ENCODE peak calls at places on chromosomes 5 and 9, in five cellular contexts. S is body of pancreas, Y is right lobe of liver, J is breast epithelium, B is sigmoid colon. M is an unnamed sample.

GRCh38 chr5:35230043-35230611 is at the start of gene PRLR:
- DNase-seq in B (peak; percentile 78), J (peak; percentile 69), S (peak; percentile 64), Y (peak; percentile 54), M (peak; percentile 70)

GRCh38 chr9:91426123-91426745 is 2.6 kb upstream of the NFIL3 start:
- DNase-seq in B (no peak), Y (no peak), S (peak; percentile 36), J (no peak), M (no peak)

GRCh38 chr5:1140188-1140817 is 28.4 kb upstream of the SLC12A7 start:
- DNase-seq in J (peak; percentile 89), Y (peak; percentile 89), B (peak; percentile 88), S (peak; percentile 88), M (peak; percentile 64)

GRCh38 chr9:13806731-13807130 is 507.2 kb downstream of the NFIB start:
- DNase-seq in J (no peak), S (no peak), B (no peak), Y (no peak), M (no peak)

GRCh38 chr9:69798737-69799136 is 21.9 kb upstream of the CFAP95 start:
- DNase-seq in J (no peak), Y (no peak), B (no peak), S (no peak), M (no peak)

GRCh38 chr5:14659821-14660607 is 4.5 kb upstream of the OTULIN start:
- DNase-seq in J (no peak), S (no peak), B (no peak), Y (peak; percentile 46), M (no peak)

GRCh38 chr5:67515762-67516161 is 319.2 kb upstream of the CD180 start:
- DNase-seq in J (no peak), Y (no peak), B (no peak), S (no peak), M (no peak)

GRCh38 chr5:27682600-27682999 is 644.2 kb upstream of the CDH9 start:
- DNase-seq in B (no peak), Y (no peak), S (no peak), J (no peak), M (no peak)

GRCh38 chr9:98547606-98548005 is 161.1 kb downstream of the GABBR2 start:
- DNase-seq in J (no peak), Y (no peak), B (no peak), S (no peak), M (no peak)

GRCh38 chr5:43661102-43661501 is 58.1 kb downstream of the NNT start:
- DNase-seq in B (no peak), J (no peak), S (peak; percentile 48), Y (no peak), M (no peak)
- H3K4me3 ChIP-seq in B (no peak overlapping the region), J (no peak overlapping the region), S (no peak overlapping the region), Y (no peak overlapping the region), M (no peak overlapping the region)

DNA sequence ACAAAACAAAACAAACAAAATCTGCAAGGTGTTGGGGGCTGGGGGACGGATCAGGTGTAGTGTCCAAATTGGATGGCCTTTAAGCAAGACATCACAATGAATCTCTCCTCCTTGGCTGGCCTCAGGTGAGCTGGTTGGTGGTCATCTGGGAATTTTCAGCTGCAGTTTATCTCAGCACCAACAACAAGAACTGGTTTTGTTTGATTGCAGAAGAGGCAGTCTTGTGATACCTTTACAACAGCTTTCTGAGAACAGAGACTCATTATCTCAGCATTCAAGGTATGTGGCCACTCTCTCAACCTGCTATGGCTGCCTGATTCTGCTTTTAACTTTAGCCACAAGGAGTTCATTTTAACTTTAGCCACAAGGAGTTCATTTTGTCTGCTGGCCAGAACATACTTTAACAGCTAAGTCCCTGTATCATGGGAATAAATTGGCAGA is 1543.4 kb downstream of the EFNA5 start:
- DNase-seq in Y (no peak), B (no peak), S (no peak), J (no peak), M (peak; percentile 70)
- TF ChIP-seq CTCF in Y (no peak), B (no peak), S (no peak), J (no peak), M (no peak)

DNA sequence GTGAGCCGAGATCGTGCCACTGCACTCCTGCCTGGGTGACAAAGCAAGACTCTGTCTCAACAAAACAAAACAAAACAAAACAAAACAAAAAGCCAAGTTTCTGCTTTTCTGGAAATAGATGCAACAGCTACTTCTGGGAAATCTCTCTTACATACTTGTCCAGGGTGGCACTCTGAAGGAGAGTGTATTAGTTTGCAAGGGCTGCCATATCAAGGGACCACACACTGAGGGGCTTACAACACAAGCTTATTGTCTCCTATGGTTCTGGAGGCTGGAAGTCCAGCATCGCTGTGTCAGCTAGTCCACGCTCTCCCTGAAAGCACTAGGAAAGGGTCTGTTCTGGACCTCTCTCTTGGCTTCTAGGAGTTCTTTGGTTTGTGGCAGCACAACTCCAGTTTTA is 277.9 kb upstream of the WWC1 start:
- DNase-seq in S (no peak), B (no peak), Y (no peak), J (no peak), M (no peak)
- TF ChIP-seq POLR2A in S (no peak), B (no peak), Y (no peak), J (no peak), M (no peak)

GRCh38 chr5:180647941-180648500 is 1.4 kb downstream of the FLT4 start:
- DNase-seq in Y (no peak), B (no peak), J (no peak), S (no peak), M (no peak)
- H3K4me3 ChIP-seq in Y (peak overlapping the region; percentile 33), B (peak overlapping the region; percentile 50), J (no peak overlapping the region), S (no peak overlapping the region), M (no peak overlapping the region)

GRCh38 chr5:75265731-75266130 is 29.1 kb upstream of the ANKRD31 start:
- DNase-seq in S (no peak), J (no peak), Y (no peak), B (no peak), M (no peak)
- TF ChIP-seq CTCF in S (peak; percentile 44), J (no peak), Y (peak; percentile 53), B (no peak), M (no peak)

GRCh38 chr5:150498971-150499370 is 9.0 kb upstream of the NDST1 start:
- DNase-seq in J (no peak), S (no peak), Y (no peak), B (no peak), M (no peak)
- TF ChIP-seq POLR2A in J (no peak), S (no peak), Y (no peak), B (no peak), M (no peak)

DNA sequence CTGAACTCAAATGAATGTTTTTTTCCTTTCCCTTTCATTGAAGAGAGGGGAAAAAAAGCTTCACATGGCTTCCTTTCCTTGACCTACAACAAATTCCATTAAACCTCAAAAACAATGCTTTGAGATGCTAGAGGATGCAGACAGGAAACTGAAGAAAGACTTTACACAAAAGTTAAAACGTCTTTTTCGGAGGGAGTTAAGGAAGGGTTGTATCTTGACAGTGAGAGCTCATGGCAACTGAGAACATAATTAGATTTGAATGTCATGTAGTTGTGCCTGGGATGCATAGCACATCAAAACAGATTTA is 66.4 kb downstream of the EBF1 start:
- DNase-seq in S (no peak), B (no peak), J (no peak), Y (no peak), M (no peak)
- H3K4me3 ChIP-seq in S (no peak overlapping the region), B (no peak overlapping the region), J (no peak overlapping the region), Y (no peak overlapping the region), M (no peak overlapping the region)